ENCODE peak calls at places on chromosomes 12 and 14, in nine cellular contexts. V is RWPE1, S is fibroblast of lung, U is GM10248, K is thyroid gland, A is spleen, M is choroid plexus epithelial cell, Z is astrocyte of the spinal cord, C is AG09309. B is an unnamed sample.

GRCh38 chr12:116977465-116978380 is 67.0 kb downstream of the FBXW8 start:
- DNase-seq in K (no peak), M (peak), U (peak), A (no peak), Z (no peak), V (no peak), C (no peak), S (no peak), B (no peak)

GRCh38 chr12:104802198-104802597 is 155.9 kb downstream of the SLC41A2 start:
- DNase-seq in V (no peak), U (no peak), M (peak), C (no peak), A (no peak), Z (no peak), K (no peak), S (no peak), B (no peak)

GRCh38 chr12:64610660-64611429 is 550 bp downstream of the RASSF3 start:
- DNase-seq in K (peak), S (peak), V (peak), Z (peak), U (peak), M (peak), A (peak), C (no peak), B (peak)

GRCh38 chr12:26250801-26251200 is 55.4 kb downstream of the SSPN start:
- DNase-seq in U (no peak), K (no peak), M (peak), A (no peak), S (no peak), V (no peak), C (no peak), Z (no peak), B (no peak)

GRCh38 chr12:10236720-10237119 is 24.0 kb downstream of the GABARAPL1 start:
- DNase-seq in U (no peak), A (no peak), Z (no peak), M (no peak), S (no peak), K (no peak), V (no peak), C (no peak), B (no peak)

GRCh38 chr12:109487181-109488050 is 10.0 kb downstream of the UBE3B start:
- DNase-seq in V (no peak), U (no peak), A (no peak), S (no peak), M (no peak), K (no peak), Z (no peak), C (no peak), B (no peak)

GRCh38 chr14:91075553-91075952 is 15.1 kb upstream of the RPS6KA5 start:
- DNase-seq in K (no peak), V (no peak), A (no peak), U (no peak), C (no peak), S (no peak), M (no peak), Z (no peak), B (no peak)

GRCh38 chr12:105831372-105831771 is 307.4 kb downstream of the NUAK1 start:
- DNase-seq in M (no peak), S (no peak), Z (no peak), V (no peak), K (no peak), C (no peak), U (no peak), A (no peak), B (no peak)

GRCh38 chr14:92991536-92991935 is 68.6 kb downstream of the CHGA start:
- DNase-seq in A (no peak), C (no peak), Z (no peak), U (no peak), V (no peak), S (no peak), K (no peak), M (no peak), B (no peak)

GRCh38 chr14:105840266-105841021 is 314.1 kb downstream of the TMEM121 start:
- DNase-seq in A (peak), V (no peak), Z (no peak), U (no peak), C (no peak), K (no peak), M (no peak), S (no peak), B (no peak)

GRCh38 chr14:30214456-30215090 is 286.9 kb upstream of the PRKD1 start:
- DNase-seq in A (no peak), C (no peak), V (peak), Z (peak), K (no peak), S (peak), U (peak), M (peak), B (peak)
- TF ChIP-seq CTCF in A (peak), C (peak), V (peak), Z (peak), K (peak), S (peak), U (peak), M (peak), B (peak)

DNA sequence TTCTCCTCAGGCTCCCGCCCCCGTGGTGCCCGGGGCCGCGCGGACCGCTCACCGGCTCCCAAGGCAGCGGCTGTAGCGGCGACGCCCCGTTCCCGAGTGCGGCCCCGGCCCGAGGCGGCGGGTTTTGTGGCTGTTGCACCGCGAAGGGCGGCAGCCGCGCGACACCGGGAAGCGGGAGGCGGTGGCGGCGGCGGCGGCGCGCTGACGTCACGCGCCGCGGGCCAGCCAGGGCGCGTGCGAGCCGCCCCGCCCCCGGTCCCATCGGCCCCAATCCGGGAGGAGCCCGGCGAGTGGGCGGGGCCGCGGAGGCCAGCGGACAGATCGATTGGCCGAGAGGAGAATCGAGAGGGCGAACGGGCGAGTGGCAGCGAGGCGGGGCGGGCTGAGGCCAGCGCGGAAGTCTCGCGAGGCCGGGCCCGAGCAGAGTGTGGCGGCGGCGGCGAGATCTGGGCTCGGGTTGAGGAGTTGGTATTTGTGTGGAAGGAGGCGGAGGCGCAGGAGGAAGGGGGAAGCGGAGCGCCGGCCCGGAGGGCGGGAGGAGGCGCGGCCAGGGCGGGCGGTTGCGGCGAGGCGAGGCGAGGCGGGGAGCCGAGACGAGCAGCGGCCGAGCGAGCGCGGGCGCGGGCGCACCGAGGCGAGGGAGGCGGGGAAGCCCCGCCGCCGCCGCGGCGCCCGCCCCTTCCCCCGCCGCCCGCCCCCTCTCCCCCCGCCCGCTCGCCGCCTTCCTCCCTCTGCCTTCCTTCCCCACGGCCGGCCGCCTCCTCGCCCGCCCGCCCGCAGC is at the start of gene YY1:
- DNase-seq in Z (peak), M (peak), C (peak), A (peak), K (peak), V (peak), S (peak), U (peak), B (peak)
- TF ChIP-seq CTCF in Z (no peak), M (no peak), C (no peak), A (no peak), K (no peak), V (no peak), S (no peak), U (no peak), B (no peak)

GRCh38 chr14:97791072-97791471 is 993.9 kb downstream of the VRK1 start:
- DNase-seq in V (no peak), K (no peak), U (no peak), C (no peak), M (no peak), A (no peak), Z (no peak), S (no peak), B (no peak)
- TF ChIP-seq CTCF in V (no peak), K (no peak), U (no peak), C (no peak), M (no peak), A (no peak), Z (no peak), S (no peak), B (no peak)

GRCh38 chr12:96500686-96501085 is 11.3 kb downstream of the CFAP54 start:
- DNase-seq in U (no peak), Z (peak), M (peak), K (no peak), V (no peak), S (peak), C (no peak), A (no peak), B (peak)
- TF ChIP-seq CTCF in U (peak), Z (peak), M (peak), K (no peak), V (no peak), S (peak), C (peak), A (no peak), B (peak)

DNA sequence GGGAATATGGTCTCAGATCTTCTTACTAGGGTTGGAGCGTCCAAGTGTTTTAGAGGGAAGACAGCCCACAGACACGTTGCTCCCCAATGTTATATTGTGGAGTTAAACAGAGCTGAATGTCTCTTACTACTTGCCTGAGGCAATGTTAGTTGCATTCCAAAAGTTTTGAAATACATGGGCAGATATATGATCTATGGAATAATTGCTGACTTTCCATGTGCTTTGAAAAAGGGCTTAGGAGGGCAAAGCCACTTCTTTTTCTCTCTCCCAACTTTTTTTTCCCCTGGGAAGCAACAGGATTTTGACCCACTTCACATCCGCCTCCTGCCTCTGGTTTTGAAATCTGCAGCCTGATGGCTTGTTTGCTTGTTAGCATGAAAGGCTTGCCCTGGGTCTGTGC is 33.7 kb upstream of the PAX9 start:
- DNase-seq in S (no peak), C (no peak), K (no peak), M (no peak), A (no peak), Z (no peak), U (no peak), V (no peak), B (no peak)
- TF ChIP-seq CTCF in S (no peak), C (no peak), K (no peak), M (no peak), A (no peak), Z (no peak), U (no peak), V (no peak), B (no peak)

DNA sequence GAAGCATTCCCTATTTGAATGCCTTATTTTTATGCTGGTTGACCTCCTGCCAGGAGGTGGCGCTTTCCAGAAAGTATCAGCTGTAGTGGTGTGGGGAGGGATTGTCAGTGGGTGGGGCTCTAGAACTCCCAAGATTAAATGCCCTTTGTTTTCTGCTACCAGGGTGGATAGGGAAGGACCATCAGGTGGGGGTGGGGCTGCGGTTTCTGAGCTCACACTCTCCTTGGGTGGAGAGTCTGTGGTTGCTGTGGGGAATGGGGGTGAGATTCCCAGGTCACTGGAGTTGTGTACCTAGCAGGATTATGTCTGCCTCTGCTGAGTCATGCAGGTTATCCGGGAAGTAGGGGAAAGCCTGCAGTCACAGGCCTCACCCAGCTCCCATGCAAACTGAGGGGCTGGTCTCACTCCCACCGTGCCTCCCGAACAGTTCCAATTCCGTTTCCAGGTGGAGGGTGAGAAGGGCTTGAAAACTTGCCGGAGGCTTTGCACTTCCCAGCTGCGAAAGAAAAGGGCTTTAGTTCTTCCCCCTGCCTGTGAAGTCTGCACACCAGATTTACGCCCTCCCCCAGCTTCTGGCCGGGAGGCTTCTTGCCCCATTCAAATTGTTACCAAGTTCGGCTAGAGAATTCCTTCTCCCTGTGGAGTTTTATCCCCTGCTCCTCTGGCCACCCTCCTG is 68.4 kb downstream of the ALG10B start:
- DNase-seq in Z (no peak), K (no peak), U (no peak), A (no peak), V (peak), C (no peak), S (no peak), M (no peak), B (no peak)
- TF ChIP-seq CTCF in Z (no peak), K (no peak), U (no peak), A (no peak), V (no peak), C (no peak), S (no peak), M (no peak), B (no peak)

DNA sequence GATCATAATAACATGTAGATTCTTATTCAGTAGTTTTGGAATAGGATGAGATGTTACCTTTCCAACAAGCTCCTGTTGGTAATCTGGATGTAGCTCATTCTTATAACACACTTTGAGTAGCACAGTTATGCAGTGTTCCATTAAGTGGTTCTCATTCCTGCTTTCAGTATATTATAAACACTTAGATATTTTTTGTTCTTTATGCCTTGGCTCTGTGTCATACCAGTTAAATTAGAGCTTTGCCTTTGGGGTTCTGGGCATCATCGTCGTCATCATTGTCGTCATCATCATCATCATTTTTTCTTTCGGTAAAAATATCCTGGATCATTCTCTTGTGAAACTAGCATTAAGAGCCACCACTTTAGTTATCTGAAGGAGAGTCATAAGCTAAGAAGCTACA is 87.5 kb downstream of the FUT8 start:
- DNase-seq in V (no peak), Z (no peak), K (no peak), C (no peak), M (no peak), U (no peak), S (no peak), A (no peak), B (no peak)
- TF ChIP-seq CTCF in V (no peak), Z (no peak), K (no peak), C (no peak), M (no peak), U (no peak), S (no peak), A (no peak), B (no peak)

GRCh38 chr14:70888151-70888499 is 19.1 kb upstream of the PCNX1 start:
- DNase-seq in S (no peak), C (no peak), A (no peak), Z (no peak), M (no peak), V (no peak), K (no peak), U (no peak), B (no peak)
- TF ChIP-seq CTCF in S (no peak), C (no peak), A (no peak), Z (no peak), M (no peak), V (no peak), K (no peak), U (no peak), B (peak)